ENCODE peak calls at places on chromosomes 4 and X, in nine cellular contexts. One of them, this sample, is unnamed.

GRCh38 chrX:11073411-11073810 is 37.7 kb upstream of the HCCS start:
- DNase-seq in CD4-positive, alpha-beta T cell: no peak
- DNase-seq in left ventricle myocardium inferior: no peak
- DNase-seq in NCI-H510A treated with DMSO at 0.1 percent for 48 hours: no peak
- DNase-seq in GM12878: no peak
- DNase-seq in nucleus accumbens: no peak
- DNase-seq in thoracic aorta: no peak
- DNase-seq in MG63: no peak
- DNase-seq in amygdala: no peak
- DNase-seq in this sample: no peak

GRCh38 chr4:155578726-155579385 is 87.8 kb upstream of the GUCY1A1 start:
- DNase-seq in CD4-positive, alpha-beta T cell: no peak
- DNase-seq in left ventricle myocardium inferior: no peak
- DNase-seq in NCI-H510A treated with DMSO at 0.1 percent for 48 hours: no peak
- DNase-seq in GM12878: no peak
- DNase-seq in nucleus accumbens: no peak
- DNase-seq in thoracic aorta: no peak
- DNase-seq in MG63: peak
- DNase-seq in amygdala: no peak
- DNase-seq in this sample: no peak

GRCh38 chr4:108861339-108861738 is 98.5 kb upstream of the ETNPPL start:
- DNase-seq in CD4-positive, alpha-beta T cell: no peak
- DNase-seq in left ventricle myocardium inferior: no peak
- DNase-seq in NCI-H510A treated with DMSO at 0.1 percent for 48 hours: no peak
- DNase-seq in GM12878: no peak
- DNase-seq in nucleus accumbens: no peak
- DNase-seq in thoracic aorta: no peak
- DNase-seq in MG63: peak
- DNase-seq in amygdala: no peak
- DNase-seq in this sample: no peak

GRCh38 chr4:131207589-131207988 is 1941.5 kb upstream of the PCDH10 start:
- DNase-seq in CD4-positive, alpha-beta T cell: no peak
- DNase-seq in left ventricle myocardium inferior: no peak
- DNase-seq in NCI-H510A treated with DMSO at 0.1 percent for 48 hours: no peak
- DNase-seq in GM12878: no peak
- DNase-seq in nucleus accumbens: no peak
- DNase-seq in thoracic aorta: no peak
- DNase-seq in MG63: no peak
- DNase-seq in amygdala: no peak
- DNase-seq in this sample: no peak

GRCh38 chr4:82694106-82694505 is 104.5 kb downstream of the SCD5 start:
- DNase-seq in CD4-positive, alpha-beta T cell: no peak
- DNase-seq in left ventricle myocardium inferior: no peak
- DNase-seq in NCI-H510A treated with DMSO at 0.1 percent for 48 hours: no peak
- DNase-seq in GM12878: no peak
- DNase-seq in nucleus accumbens: no peak
- DNase-seq in thoracic aorta: no peak
- DNase-seq in MG63: no peak
- DNase-seq in amygdala: no peak
- DNase-seq in this sample: no peak

GRCh38 chr4:100149190-100149589 is 41.1 kb downstream of the DDIT4L start:
- DNase-seq in CD4-positive, alpha-beta T cell: no peak
- DNase-seq in left ventricle myocardium inferior: no peak
- DNase-seq in NCI-H510A treated with DMSO at 0.1 percent for 48 hours: no peak
- DNase-seq in GM12878: no peak
- DNase-seq in nucleus accumbens: no peak
- DNase-seq in thoracic aorta: no peak
- DNase-seq in MG63: no peak
- DNase-seq in amygdala: no peak
- DNase-seq in this sample: no peak

GRCh38 chr4:79788884-79789283 is 284.1 kb downstream of the ANTXR2 start:
- DNase-seq in CD4-positive, alpha-beta T cell: no peak
- DNase-seq in left ventricle myocardium inferior: no peak
- DNase-seq in NCI-H510A treated with DMSO at 0.1 percent for 48 hours: no peak
- DNase-seq in GM12878: no peak
- DNase-seq in nucleus accumbens: no peak
- DNase-seq in thoracic aorta: no peak
- DNase-seq in MG63: no peak
- DNase-seq in amygdala: no peak
- DNase-seq in this sample: no peak

GRCh38 chr4:74651198-74651597 is 143.1 kb downstream of the BTC start:
- DNase-seq in CD4-positive, alpha-beta T cell: no peak
- DNase-seq in left ventricle myocardium inferior: no peak
- DNase-seq in NCI-H510A treated with DMSO at 0.1 percent for 48 hours: no peak
- DNase-seq in GM12878: no peak
- DNase-seq in nucleus accumbens: no peak
- DNase-seq in thoracic aorta: no peak
- DNase-seq in MG63: no peak
- DNase-seq in amygdala: no peak
- DNase-seq in this sample: no peak

GRCh38 chr4:82388405-82388804 is 14.6 kb upstream of the HNRNPD start:
- DNase-seq in CD4-positive, alpha-beta T cell: no peak
- DNase-seq in left ventricle myocardium inferior: no peak
- DNase-seq in NCI-H510A treated with DMSO at 0.1 percent for 48 hours: no peak
- DNase-seq in GM12878: no peak
- DNase-seq in nucleus accumbens: no peak
- DNase-seq in thoracic aorta: no peak
- DNase-seq in MG63: no peak
- DNase-seq in amygdala: no peak
- DNase-seq in this sample: no peak

GRCh38 chrX:15680401-15680800 is 15.8 kb upstream of the CLTRN start:
- DNase-seq in CD4-positive, alpha-beta T cell: no peak
- DNase-seq in left ventricle myocardium inferior: no peak
- DNase-seq in NCI-H510A treated with DMSO at 0.1 percent for 48 hours: no peak
- DNase-seq in GM12878: no peak
- DNase-seq in nucleus accumbens: no peak
- DNase-seq in thoracic aorta: no peak
- DNase-seq in MG63: no peak
- DNase-seq in amygdala: no peak
- DNase-seq in this sample: no peak

GRCh38 chrX:23902419-23902818 is 5.3 kb downstream of the APOO start:
- DNase-seq in CD4-positive, alpha-beta T cell: no peak
- DNase-seq in left ventricle myocardium inferior: no peak
- DNase-seq in NCI-H510A treated with DMSO at 0.1 percent for 48 hours: peak
- DNase-seq in GM12878: no peak
- DNase-seq in nucleus accumbens: no peak
- DNase-seq in thoracic aorta: no peak
- DNase-seq in MG63: no peak
- DNase-seq in amygdala: no peak
- DNase-seq in this sample: no peak

GRCh38 chrX:153333271-153333670 is 682 bp upstream of the ZNF275 start:
- DNase-seq in CD4-positive, alpha-beta T cell: no peak
- DNase-seq in left ventricle myocardium inferior: no peak
- DNase-seq in NCI-H510A treated with DMSO at 0.1 percent for 48 hours: no peak
- DNase-seq in GM12878: no peak
- DNase-seq in nucleus accumbens: no peak
- DNase-seq in thoracic aorta: no peak
- DNase-seq in MG63: no peak
- DNase-seq in amygdala: no peak
- DNase-seq in this sample: no peak

GRCh38 chr4:142336251-142336934 is 509.7 kb downstream of the INPP4B start:
- DNase-seq in CD4-positive, alpha-beta T cell: no peak
- DNase-seq in left ventricle myocardium inferior: no peak
- DNase-seq in NCI-H510A treated with DMSO at 0.1 percent for 48 hours: no peak
- DNase-seq in GM12878: no peak
- DNase-seq in nucleus accumbens: no peak
- DNase-seq in thoracic aorta: no peak
- DNase-seq in MG63: no peak
- DNase-seq in amygdala: no peak
- DNase-seq in this sample: no peak

GRCh38 chrX:65196758-65197371 is 220.6 kb upstream of the ZC4H2 start:
- DNase-seq in CD4-positive, alpha-beta T cell: no peak
- DNase-seq in left ventricle myocardium inferior: no peak
- DNase-seq in NCI-H510A treated with DMSO at 0.1 percent for 48 hours: peak
- DNase-seq in GM12878: no peak
- DNase-seq in nucleus accumbens: no peak
- DNase-seq in thoracic aorta: no peak
- DNase-seq in MG63: peak
- DNase-seq in amygdala: no peak
- DNase-seq in this sample: no peak

GRCh38 chrX:37652589-37653271 is 32.9 kb upstream of the XK start:
- DNase-seq in CD4-positive, alpha-beta T cell: no peak
- DNase-seq in left ventricle myocardium inferior: no peak
- DNase-seq in NCI-H510A treated with DMSO at 0.1 percent for 48 hours: no peak
- DNase-seq in GM12878: no peak
- DNase-seq in nucleus accumbens: no peak
- DNase-seq in thoracic aorta: no peak
- DNase-seq in MG63: no peak
- DNase-seq in amygdala: no peak
- DNase-seq in this sample: no peak

GRCh38 chrX:38859602-38860001 is 58.3 kb downstream of the MID1IP1 start:
- DNase-seq in CD4-positive, alpha-beta T cell: no peak
- DNase-seq in left ventricle myocardium inferior: no peak
- DNase-seq in NCI-H510A treated with DMSO at 0.1 percent for 48 hours: no peak
- DNase-seq in GM12878: no peak
- DNase-seq in nucleus accumbens: no peak
- DNase-seq in thoracic aorta: no peak
- DNase-seq in MG63: no peak
- DNase-seq in amygdala: no peak
- DNase-seq in this sample: no peak